ENCODE peak calls at places on chromosome X, in ten cellular contexts. E, I, D, S, H, N, W, Q, C and K are unnamed samples. For H3K9me3, the result is how much of the 10 kb centered on the place peaks cover.

GRCh38 chrX:119489212-119490074 is 21.2 kb downstream of the SLC25A5 start:
- DNase-seq in E (no peak), I (no peak), D (no peak), S (no peak), H (no peak), N (no peak), W (no peak), Q (no peak), C (no peak), K (no peak)

GRCh38 chrX:119880076-119880475 is 8.4 kb downstream of the NDUFA1 start:
- DNase-seq in E (no peak), I (no peak), D (no peak), S (no peak), H (no peak), N (no peak), W (no peak), Q (no peak), C (no peak), K (no peak)

GRCh38 chrX:10971176-10971575 is 140.0 kb upstream of the HCCS start:
- DNase-seq in E (no peak), I (no peak), D (no peak), S (no peak), H (no peak), N (no peak), W (no peak), Q (no peak), C (no peak), K (no peak)

GRCh38 chrX:54928876-54929275 is 8.3 kb downstream of the TRO start:
- DNase-seq in E (no peak), I (no peak), D (no peak), S (no peak), H (no peak), N (no peak), W (no peak), Q (no peak), C (no peak), K (no peak)

GRCh38 chrX:150219374-150220185 is 143.5 kb upstream of the MAMLD1 start:
- DNase-seq in E (no peak), I (no peak), D (no peak), S (no peak), H (no peak), N (no peak), W (no peak), Q (no peak), C (no peak), K (no peak)

GRCh38 chrX:150942958-150943594 is 40.1 kb upstream of the HMGB3 start:
- DNase-seq in E (peak), I (no peak), D (no peak), S (no peak), H (no peak), N (peak), W (no peak), Q (no peak), C (no peak), K (no peak)

GRCh38 chrX:100895365-100896075 is 21.4 kb upstream of the NOX1 start:
- DNase-seq in E (peak), I (peak), D (peak), S (no peak), H (peak), N (no peak), W (peak), Q (no peak), C (no peak), K (no peak)

GRCh38 chrX:49133759-49134158 is 10.2 kb upstream of the GPKOW start:
- DNase-seq in E (no peak), I (no peak), D (no peak), S (no peak), H (no peak), N (no peak), W (no peak), Q (no peak), C (no peak), K (no peak)

GRCh38 chrX:103688949-103689348 is 2.5 kb upstream of the MORF4L2 start:
- DNase-seq in E (peak), I (peak), D (no peak), S (no peak), H (no peak), N (no peak), W (no peak), Q (no peak), C (no peak), K (no peak)

GRCh38 chrX:123581586-123581985 is 151.3 kb downstream of the THOC2 start:
- DNase-seq in E (no peak), I (no peak), D (no peak), S (no peak), H (no peak), N (no peak), W (no peak), Q (no peak), C (no peak), K (no peak)

GRCh38 chrX:139542652-139543051 is 12.1 kb downstream of the F9 start:
- DNase-seq in E (no peak), I (no peak), D (no peak), S (no peak), H (no peak), N (no peak), W (no peak), Q (no peak), C (no peak), K (no peak)

GRCh38 chrX:154657226-154657805 is 3.9 kb upstream of the CTAG2 start:
- DNase-seq in E (no peak), I (no peak), D (no peak), S (no peak), H (no peak), N (no peak), W (no peak), Q (no peak), C (no peak), K (no peak)

GRCh38 chrX:21798677-21799219 is 40.7 kb upstream of the MBTPS2 start:
- DNase-seq in E (no peak), I (peak), D (no peak), S (no peak), H (no peak), N (peak), W (no peak), Q (no peak), C (no peak), K (no peak)

GRCh38 chrX:69615779-69616519 is at the start of gene EDA:
- DNase-seq in E (peak), I (peak), D (peak), S (peak), H (peak), N (peak), W (peak), Q (peak), C (peak), K (peak)

GRCh38 chrX:50098241-50098640 is 102.6 kb downstream of the AKAP4 start:
- DNase-seq in E (no peak), I (no peak), D (no peak), S (no peak), H (no peak), N (peak), W (no peak), Q (no peak), C (no peak), K (no peak)

GRCh38 chrX:94908171-94908570 is 1234.2 kb downstream of the FAM133A start:
- DNase-seq in E (no peak), I (no peak), D (no peak), S (no peak), H (no peak), N (no peak), W (no peak), Q (no peak), C (peak), K (no peak)

GRCh38 chrX:74119016-74119910 is 184.7 kb upstream of the ZCCHC13 start:
- DNase-seq in E (no peak), I (peak), D (no peak), S (no peak), H (no peak), N (no peak), W (no peak), Q (no peak), C (no peak), K (no peak)

GRCh38 chrX:46376246-46376885 is 168.9 kb downstream of the ZNF674 start:
- DNase-seq in E (peak), I (peak), D (peak), S (no peak), H (peak), N (peak), W (peak), Q (no peak), C (no peak), K (no peak)

GRCh38 chrX:108090474-108091265 is 672 bp downstream of the PSMD10 start:
- DNase-seq in E (peak), I (peak), D (no peak), S (no peak), H (no peak), N (no peak), W (no peak), Q (no peak), C (no peak), K (no peak)

GRCh38 chrX:106999002-106999975 is 723 bp downstream of the MORC4 start:
- DNase-seq in E (peak), I (peak), D (peak), S (peak), H (no peak), N (peak), W (peak), Q (peak), C (peak), K (peak)

GRCh38 chrX:136586386-136586785 is 54.4 kb downstream of the VGLL1 start:
- DNase-seq in E (no peak), I (peak), D (no peak), S (no peak), H (no peak), N (no peak), W (no peak), Q (peak), C (no peak), K (peak)
- H3K9me3 ChIP-seq in E (under half), I (under half), D (under half), S (under half), H (under half), N (under half), W (under half), Q (under half), C (under half), K (under half)

GRCh38 chrX:76555269-76555668 is 127.8 kb downstream of the MAGEE1 start:
- DNase-seq in E (no peak), I (no peak), D (no peak), S (no peak), H (no peak), N (no peak), W (no peak), Q (no peak), C (no peak), K (no peak)
- H3K9me3 ChIP-seq in E (under half), I (under half), D (under half), S (under half), H (under half), N (under half), W (under half), Q (under half), C (under half), K (under half)

GRCh38 chrX:37757082-37757481 is 22.8 kb upstream of the CYBB start:
- DNase-seq in E (no peak), I (no peak), D (no peak), S (no peak), H (no peak), N (no peak), W (no peak), Q (no peak), C (no peak), K (no peak)
- H3K9me3 ChIP-seq in E (under half), I (under half), D (under half), S (under half), H (under half), N (under half), W (under half), Q (under half), C (under half), K (under half)

GRCh38 chrX:145533534-145533933 is 284.1 kb upstream of the SLITRK2 start:
- DNase-seq in E (no peak), I (no peak), D (no peak), S (no peak), H (no peak), N (no peak), W (no peak), Q (no peak), C (no peak), K (no peak)
- H3K9me3 ChIP-seq in E (under half), I (under half), D (under half), S (under half), H (under half), N (under half), W (under half), Q (under half), C (under half), K (under half)

GRCh38 chrX:47447607-47448006 is 35.4 kb downstream of the ZNF41 start:
- DNase-seq in E (no peak), I (no peak), D (no peak), S (no peak), H (no peak), N (no peak), W (no peak), Q (no peak), C (no peak), K (no peak)
- H3K9me3 ChIP-seq in E (under half), I (under half), D (under half), S (under half), H (half or more), N (under half), W (half or more), Q (under half), C (under half), K (under half)

DNA sequence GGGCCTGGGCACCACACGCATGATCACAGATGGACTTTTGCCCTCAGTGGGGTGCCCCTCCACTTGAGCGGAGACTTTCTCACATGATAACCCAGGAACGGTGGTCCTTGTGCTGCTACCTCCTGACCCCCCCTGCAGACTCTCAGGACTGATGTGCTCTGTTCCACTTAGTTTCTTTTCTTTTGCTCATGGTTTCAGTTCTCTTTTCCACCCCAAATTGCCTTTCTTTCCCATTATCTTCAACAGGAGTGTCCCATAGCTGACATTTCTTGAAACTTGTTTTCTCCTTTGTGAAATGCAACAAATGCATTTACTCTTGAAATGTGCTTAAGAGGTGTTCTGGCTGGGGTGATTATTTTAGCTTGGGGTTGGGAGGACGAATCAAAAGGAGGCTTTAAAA is 9.0 kb downstream of the MPC1L start:
- DNase-seq in E (no peak), I (no peak), D (no peak), S (no peak), H (no peak), N (no peak), W (no peak), Q (no peak), C (no peak), K (no peak)
- H3K9me3 ChIP-seq in E (under half), I (under half), D (under half), S (under half), H (under half), N (under half), W (under half), Q (under half), C (under half), K (under half)